ENCODE peak calls at places on chromosomes 6 and 20, in ten cellular contexts. A is EL; J is stromal cell of bone marrow; X is fibroblast of lung; G is prostate gland; P is OCI-LY7; K is NCI-H1105; Y is mesothelial cell of epicardium; R is CD4-positive, alpha-beta T cell; I is NCI-H748 treated with DMSO at 0.1 percent for 48 hours. Q is an unnamed sample.

GRCh38 chr20:16437387-16437990 is 135.8 kb downstream of the KIF16B start:
- DNase-seq in K (no peak), A (no peak), J (no peak), X (no peak), I (no peak), G (no peak), Y (no peak), R (no peak), P (no peak), Q (no peak)

GRCh38 chr6:22613695-22614094 is 44.3 kb downstream of the HDGFL1 start:
- DNase-seq in I (no peak), A (peak), K (no peak), X (peak), G (no peak), Y (no peak), R (no peak), P (no peak), J (peak), Q (no peak)

GRCh38 chr6:40999498-41000070 is 39.4 kb downstream of the UNC5CL start:
- DNase-seq in I (no peak), J (peak), X (peak), P (peak), R (no peak), K (no peak), Y (no peak), A (peak), G (peak), Q (no peak)

GRCh38 chr6:147156799-147157382 is 47.3 kb upstream of the STXBP5 start:
- DNase-seq in Y (no peak), I (no peak), P (no peak), R (no peak), J (no peak), A (peak), K (no peak), G (no peak), X (peak), Q (no peak)

GRCh38 chr6:44238687-44239350 is 8.1 kb upstream of the HSP90AB1 start:
- DNase-seq in G (no peak), Y (no peak), A (no peak), P (no peak), J (no peak), X (no peak), I (no peak), R (no peak), K (no peak), Q (no peak)

GRCh38 chr20:49338061-49338460 is 60.2 kb upstream of the ZNFX1 start:
- DNase-seq in K (no peak), X (no peak), P (no peak), A (no peak), J (no peak), Y (no peak), I (no peak), G (no peak), R (no peak), Q (no peak)

GRCh38 chr6:135212935-135213334 is 31.8 kb downstream of the MYB start:
- DNase-seq in A (peak), K (no peak), P (no peak), J (peak), I (no peak), Y (no peak), R (no peak), X (peak), G (no peak), Q (no peak)

GRCh38 chr20:11581271-11581670 is 336.4 kb upstream of the BTBD3 start:
- DNase-seq in K (no peak), A (peak), P (no peak), J (no peak), Y (no peak), G (no peak), R (no peak), I (no peak), X (no peak), Q (no peak)

GRCh38 chr6:162147805-162148204 is 579.8 kb downstream of the PRKN start:
- DNase-seq in I (no peak), A (no peak), R (no peak), P (no peak), G (no peak), J (no peak), K (no peak), Y (no peak), X (no peak), Q (no peak)

GRCh38 chr6:51574040-51574439 is 513.4 kb downstream of the PKHD1 start:
- DNase-seq in X (no peak), I (no peak), K (no peak), Y (no peak), P (no peak), G (no peak), R (no peak), J (no peak), A (no peak), Q (no peak)

GRCh38 chr6:54255881-54256280 is 52.4 kb upstream of the TINAG start:
- DNase-seq in Y (no peak), R (no peak), K (no peak), G (no peak), I (no peak), A (no peak), P (no peak), X (peak), J (no peak), Q (no peak)

GRCh38 chr20:57582432-57583288 is 21.8 kb downstream of the PCK1 start:
- DNase-seq in X (peak), Y (no peak), R (no peak), P (peak), I (peak), J (peak), G (no peak), A (no peak), K (peak), Q (no peak)

GRCh38 chr6:169239181-169239580 is 14.5 kb downstream of the THBS2 start:
- DNase-seq in I (no peak), G (no peak), P (no peak), Y (no peak), K (no peak), A (no peak), X (no peak), R (no peak), J (no peak), Q (no peak)

Q was measured in NCI-H1417 treated with DMSO at 0.1 percent for 48 hours.